ENCODE peak calls at places on chromosome 21, in six cellular contexts. One of them, this sample, is unnamed.
A peak's percentile ranks its signal among the peaks of the same experiment; 100 is the strongest.

GRCh38 chr21:45154511-45155508 is 80.4 kb downstream of the ADARB1 start:
- DNase-seq in fibroblast of the aortic adventitia: peak; percentile 30
- DNase-seq in pancreas: no peak
- DNase-seq in lower leg skin: peak; percentile 57
- DNase-seq in dorsolateral prefrontal cortex: no peak
- DNase-seq in ascending aorta: no peak
- DNase-seq in this sample: no peak

GRCh38 chr21:45868086-45868485 is 113.5 kb upstream of the COL6A1 start:
- DNase-seq in fibroblast of the aortic adventitia: no peak
- DNase-seq in pancreas: no peak
- DNase-seq in lower leg skin: no peak
- DNase-seq in dorsolateral prefrontal cortex: no peak
- DNase-seq in ascending aorta: no peak
- DNase-seq in this sample: no peak

GRCh38 chr21:45592626-45593134 is 50.4 kb upstream of the SLC19A1 start:
- DNase-seq in fibroblast of the aortic adventitia: no peak
- DNase-seq in pancreas: no peak
- DNase-seq in lower leg skin: no peak
- DNase-seq in dorsolateral prefrontal cortex: no peak
- DNase-seq in ascending aorta: no peak
- DNase-seq in this sample: no peak

GRCh38 chr21:28272272-28272992 is 720.2 kb downstream of the LTN1 start:
- DNase-seq in fibroblast of the aortic adventitia: peak; percentile 53
- DNase-seq in pancreas: no peak
- DNase-seq in lower leg skin: no peak
- DNase-seq in dorsolateral prefrontal cortex: no peak
- DNase-seq in ascending aorta: no peak
- DNase-seq in this sample: no peak

GRCh38 chr21:34039678-34040382 is 33.5 kb upstream of the MRPS6 start:
- DNase-seq in fibroblast of the aortic adventitia: peak; percentile 12
- DNase-seq in pancreas: no peak
- DNase-seq in lower leg skin: no peak
- DNase-seq in dorsolateral prefrontal cortex: no peak
- DNase-seq in ascending aorta: no peak
- DNase-seq in this sample: peak; percentile 47

GRCh38 chr21:39712976-39713375 is 32.0 kb upstream of the IGSF5 start:
- DNase-seq in fibroblast of the aortic adventitia: no peak
- DNase-seq in pancreas: no peak
- DNase-seq in lower leg skin: peak; percentile 52
- DNase-seq in dorsolateral prefrontal cortex: no peak
- DNase-seq in ascending aorta: no peak
- DNase-seq in this sample: no peak

GRCh38 chr21:41703857-41704501 is 62.9 kb downstream of the RIPK4 start:
- DNase-seq in fibroblast of the aortic adventitia: no peak
- DNase-seq in pancreas: peak; percentile 71
- DNase-seq in lower leg skin: no peak
- DNase-seq in dorsolateral prefrontal cortex: no peak
- DNase-seq in ascending aorta: no peak
- DNase-seq in this sample: no peak

GRCh38 chr21:33036430-33037162 is 10.9 kb downstream of the OLIG2 start:
- DNase-seq in fibroblast of the aortic adventitia: peak; percentile 58
- DNase-seq in pancreas: no peak
- DNase-seq in lower leg skin: no peak
- DNase-seq in dorsolateral prefrontal cortex: no peak
- DNase-seq in ascending aorta: peak; percentile 14
- DNase-seq in this sample: peak; percentile 30

GRCh38 chr21:42191978-42192595 is 26.9 kb upstream of the ABCG1 start:
- DNase-seq in fibroblast of the aortic adventitia: no peak
- DNase-seq in pancreas: no peak
- DNase-seq in lower leg skin: no peak
- DNase-seq in dorsolateral prefrontal cortex: no peak
- DNase-seq in ascending aorta: no peak
- DNase-seq in this sample: no peak

GRCh38 chr21:29521872-29522271 is 223.2 kb downstream of the BACH1 start:
- DNase-seq in fibroblast of the aortic adventitia: no peak
- DNase-seq in pancreas: no peak
- DNase-seq in lower leg skin: no peak
- DNase-seq in dorsolateral prefrontal cortex: no peak
- DNase-seq in ascending aorta: no peak
- DNase-seq in this sample: no peak

GRCh38 chr21:45715441-45715840 is 71.9 kb downstream of the PCBP3 start:
- DNase-seq in fibroblast of the aortic adventitia: no peak
- DNase-seq in pancreas: no peak
- DNase-seq in lower leg skin: no peak
- DNase-seq in dorsolateral prefrontal cortex: no peak
- DNase-seq in ascending aorta: no peak
- DNase-seq in this sample: no peak

GRCh38 chr21:46081022-46081861 is 16.7 kb upstream of the COL6A2 start:
- DNase-seq in fibroblast of the aortic adventitia: no peak
- DNase-seq in pancreas: no peak
- DNase-seq in lower leg skin: peak; percentile 85
- DNase-seq in dorsolateral prefrontal cortex: no peak
- DNase-seq in ascending aorta: no peak
- DNase-seq in this sample: no peak

GRCh38 chr21:46397993-46398392 is 60.7 kb upstream of the DIP2A start:
- DNase-seq in fibroblast of the aortic adventitia: no peak
- DNase-seq in pancreas: no peak
- DNase-seq in lower leg skin: no peak
- DNase-seq in dorsolateral prefrontal cortex: no peak
- DNase-seq in ascending aorta: no peak
- DNase-seq in this sample: no peak

GRCh38 chr21:26072891-26073615 is 97.5 kb downstream of the APP start:
- DNase-seq in fibroblast of the aortic adventitia: peak; percentile 32
- DNase-seq in pancreas: no peak
- DNase-seq in lower leg skin: no peak
- DNase-seq in dorsolateral prefrontal cortex: no peak
- DNase-seq in ascending aorta: no peak
- DNase-seq in this sample: no peak

GRCh38 chr21:32524010-32524719 is 61.2 kb downstream of the TCP10L start:
- DNase-seq in fibroblast of the aortic adventitia: peak; percentile 98
- DNase-seq in pancreas: no peak
- DNase-seq in lower leg skin: peak; percentile 87
- DNase-seq in dorsolateral prefrontal cortex: no peak
- DNase-seq in ascending aorta: no peak
- DNase-seq in this sample: no peak

GRCh38 chr21:29318354-29318753 is 19.6 kb downstream of the BACH1 start:
- DNase-seq in fibroblast of the aortic adventitia: peak; percentile 34
- DNase-seq in pancreas: no peak
- DNase-seq in lower leg skin: no peak
- DNase-seq in dorsolateral prefrontal cortex: no peak
- DNase-seq in ascending aorta: no peak
- DNase-seq in this sample: no peak

GRCh38 chr21:27831177-27831576 is 864.3 kb upstream of the ADAMTS5 start:
- DNase-seq in fibroblast of the aortic adventitia: no peak
- DNase-seq in pancreas: no peak
- DNase-seq in lower leg skin: no peak
- DNase-seq in dorsolateral prefrontal cortex: no peak
- DNase-seq in ascending aorta: no peak
- DNase-seq in this sample: no peak

GRCh38 chr21:17461582-17461981 is 51.3 kb upstream of the CXADR start:
- DNase-seq in fibroblast of the aortic adventitia: no peak
- DNase-seq in pancreas: no peak
- DNase-seq in lower leg skin: no peak
- DNase-seq in dorsolateral prefrontal cortex: no peak
- DNase-seq in ascending aorta: no peak
- DNase-seq in this sample: no peak

GRCh38 chr21:23534833-23535232 is 2072.4 kb downstream of the MRPL39 start:
- DNase-seq in fibroblast of the aortic adventitia: no peak
- DNase-seq in pancreas: no peak
- DNase-seq in lower leg skin: no peak
- DNase-seq in dorsolateral prefrontal cortex: no peak
- DNase-seq in ascending aorta: no peak
- DNase-seq in this sample: no peak

GRCh38 chr21:25895565-25896205 is 160.9 kb downstream of the GABPA start:
- DNase-seq in fibroblast of the aortic adventitia: peak; percentile 54
- DNase-seq in pancreas: no peak
- DNase-seq in lower leg skin: no peak
- DNase-seq in dorsolateral prefrontal cortex: no peak
- DNase-seq in ascending aorta: no peak
- DNase-seq in this sample: peak; percentile 46

GRCh38 chr21:34158866-34159616 is 85.7 kb downstream of the MRPS6 start:
- DNase-seq in fibroblast of the aortic adventitia: no peak
- DNase-seq in pancreas: no peak
- DNase-seq in lower leg skin: no peak
- DNase-seq in dorsolateral prefrontal cortex: no peak
- DNase-seq in ascending aorta: no peak
- DNase-seq in this sample: no peak

GRCh38 chr21:46117586-46118304 is 19.8 kb downstream of the COL6A2 start:
- DNase-seq in fibroblast of the aortic adventitia: no peak
- DNase-seq in pancreas: peak; percentile 8
- DNase-seq in lower leg skin: peak; percentile 80
- DNase-seq in dorsolateral prefrontal cortex: peak; percentile 1
- DNase-seq in ascending aorta: peak; percentile 5
- DNase-seq in this sample: no peak

GRCh38 chr21:26470361-26471115 is 102.5 kb downstream of the CYYR1 start:
- DNase-seq in fibroblast of the aortic adventitia: no peak
- DNase-seq in pancreas: no peak
- DNase-seq in lower leg skin: no peak
- DNase-seq in dorsolateral prefrontal cortex: no peak
- DNase-seq in ascending aorta: no peak
- DNase-seq in this sample: no peak

GRCh38 chr21:38334866-38335265 is 78.1 kb downstream of the KCNJ15 start:
- DNase-seq in fibroblast of the aortic adventitia: no peak
- DNase-seq in pancreas: no peak
- DNase-seq in lower leg skin: peak; percentile 46
- DNase-seq in dorsolateral prefrontal cortex: no peak
- DNase-seq in ascending aorta: no peak
- DNase-seq in this sample: no peak

GRCh38 chr21:38329176-38329575 is 72.4 kb downstream of the KCNJ15 start:
- DNase-seq in fibroblast of the aortic adventitia: no peak
- DNase-seq in pancreas: no peak
- DNase-seq in lower leg skin: peak; percentile 18
- DNase-seq in dorsolateral prefrontal cortex: no peak
- DNase-seq in ascending aorta: no peak
- DNase-seq in this sample: no peak

GRCh38 chr21:38330671-38331070 is 73.9 kb downstream of the KCNJ15 start:
- DNase-seq in fibroblast of the aortic adventitia: no peak
- DNase-seq in pancreas: no peak
- DNase-seq in lower leg skin: peak; percentile 10
- DNase-seq in dorsolateral prefrontal cortex: no peak
- DNase-seq in ascending aorta: no peak
- DNase-seq in this sample: no peak

GRCh38 chr21:38337793-38338192 is 81.0 kb downstream of the KCNJ15 start:
- DNase-seq in fibroblast of the aortic adventitia: no peak
- DNase-seq in pancreas: no peak
- DNase-seq in lower leg skin: peak; percentile 64
- DNase-seq in dorsolateral prefrontal cortex: no peak
- DNase-seq in ascending aorta: no peak
- DNase-seq in this sample: no peak

GRCh38 chr21:38333290-38334272 is 76.8 kb downstream of the KCNJ15 start:
- DNase-seq in fibroblast of the aortic adventitia: peak; percentile 44
- DNase-seq in pancreas: no peak
- DNase-seq in lower leg skin: peak; percentile 52
- DNase-seq in dorsolateral prefrontal cortex: no peak
- DNase-seq in ascending aorta: no peak
- DNase-seq in this sample: peak; percentile 20
- TF ChIP-seq CTCF in fibroblast of the aortic adventitia: peak; percentile 42
- TF ChIP-seq CTCF in pancreas: no peak
- TF ChIP-seq CTCF in lower leg skin: no peak
- TF ChIP-seq CTCF in dorsolateral prefrontal cortex: no peak
- TF ChIP-seq CTCF in ascending aorta: no peak
- TF ChIP-seq CTCF in this sample: peak; percentile 23

DNA sequence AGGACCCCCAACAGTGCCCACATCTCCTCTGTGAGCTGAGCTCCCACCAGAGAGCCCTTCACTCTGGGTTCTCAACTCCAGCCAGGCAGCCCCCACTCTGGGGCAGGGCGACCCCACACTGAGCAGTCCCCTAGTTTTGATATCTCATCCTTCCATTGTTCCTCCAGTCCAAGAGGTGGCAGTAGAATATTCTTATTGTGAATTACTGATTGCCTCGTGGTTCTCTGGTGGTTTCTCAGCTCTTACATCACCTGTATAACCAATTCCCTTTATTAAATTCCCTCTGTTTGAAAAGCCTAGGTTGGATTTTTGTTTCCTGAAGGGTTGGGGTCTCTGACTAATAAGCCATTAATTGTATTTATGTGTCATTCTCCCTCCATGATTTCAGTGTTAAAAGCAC is 407.5 kb downstream of the SETD4 start:
- DNase-seq in fibroblast of the aortic adventitia: no peak
- DNase-seq in pancreas: no peak
- DNase-seq in lower leg skin: no peak
- DNase-seq in dorsolateral prefrontal cortex: no peak
- DNase-seq in ascending aorta: no peak
- DNase-seq in this sample: no peak
- H3K4me3 ChIP-seq in fibroblast of the aortic adventitia: no peak overlapping the region
- H3K4me3 ChIP-seq in pancreas: no peak overlapping the region
- H3K4me3 ChIP-seq in lower leg skin: no peak overlapping the region
- H3K4me3 ChIP-seq in dorsolateral prefrontal cortex: no peak overlapping the region
- H3K4me3 ChIP-seq in ascending aorta: no peak overlapping the region
- H3K4me3 ChIP-seq in this sample: no peak overlapping the region

DNA sequence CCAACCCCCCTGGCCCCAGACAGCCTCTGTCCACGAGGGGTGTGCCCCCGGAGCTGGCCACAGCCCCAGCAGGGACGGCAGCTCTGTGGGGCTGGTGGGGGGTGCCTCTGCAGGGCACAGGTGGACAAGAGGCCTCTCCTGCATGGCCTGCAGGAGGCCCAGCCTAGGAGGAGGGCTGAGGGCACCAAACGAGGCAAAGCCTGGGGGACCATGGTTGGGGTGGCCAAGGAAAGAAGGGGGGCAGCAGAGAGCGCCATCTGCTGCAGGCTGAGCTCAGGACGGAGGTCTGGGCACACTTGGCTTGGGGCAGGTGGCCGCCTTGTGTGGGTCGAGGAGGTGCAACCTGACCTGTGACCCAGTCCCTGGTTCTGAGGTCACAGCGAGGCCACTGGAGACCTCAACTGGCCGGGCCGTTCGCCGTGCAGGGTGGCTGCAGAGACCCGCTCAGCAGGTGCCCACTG is 27.3 kb downstream of the RRP1 start:
- DNase-seq in fibroblast of the aortic adventitia: no peak
- DNase-seq in pancreas: no peak
- DNase-seq in lower leg skin: no peak
- DNase-seq in dorsolateral prefrontal cortex: no peak
- DNase-seq in ascending aorta: no peak
- DNase-seq in this sample: no peak
- TF ChIP-seq CTCF in fibroblast of the aortic adventitia: no peak
- TF ChIP-seq CTCF in pancreas: no peak
- TF ChIP-seq CTCF in lower leg skin: no peak
- TF ChIP-seq CTCF in dorsolateral prefrontal cortex: no peak
- TF ChIP-seq CTCF in ascending aorta: no peak
- TF ChIP-seq CTCF in this sample: no peak

GRCh38 chr21:16426936-16427335 is 697.2 kb downstream of the USP25 start:
- DNase-seq in fibroblast of the aortic adventitia: peak; percentile 43
- DNase-seq in pancreas: no peak
- DNase-seq in lower leg skin: no peak
- DNase-seq in dorsolateral prefrontal cortex: no peak
- DNase-seq in ascending aorta: no peak
- DNase-seq in this sample: no peak

GRCh38 chr21:16422702-16423101 is 692.9 kb downstream of the USP25 start:
- DNase-seq in fibroblast of the aortic adventitia: peak; percentile 68
- DNase-seq in pancreas: no peak
- DNase-seq in lower leg skin: no peak
- DNase-seq in dorsolateral prefrontal cortex: no peak
- DNase-seq in ascending aorta: no peak
- DNase-seq in this sample: no peak

GRCh38 chr21:16424331-16424749 is 694.6 kb downstream of the USP25 start:
- DNase-seq in fibroblast of the aortic adventitia: peak; percentile 74
- DNase-seq in pancreas: no peak
- DNase-seq in lower leg skin: no peak
- DNase-seq in dorsolateral prefrontal cortex: no peak
- DNase-seq in ascending aorta: no peak
- DNase-seq in this sample: no peak

GRCh38 chr21:16425297-16425696 is 695.5 kb downstream of the USP25 start:
- DNase-seq in fibroblast of the aortic adventitia: peak; percentile 2
- DNase-seq in pancreas: no peak
- DNase-seq in lower leg skin: no peak
- DNase-seq in dorsolateral prefrontal cortex: no peak
- DNase-seq in ascending aorta: no peak
- DNase-seq in this sample: no peak

GRCh38 chr21:16423921-16424320 is 694.1 kb downstream of the USP25 start:
- DNase-seq in fibroblast of the aortic adventitia: peak; percentile 51
- DNase-seq in pancreas: no peak
- DNase-seq in lower leg skin: no peak
- DNase-seq in dorsolateral prefrontal cortex: no peak
- DNase-seq in ascending aorta: no peak
- DNase-seq in this sample: no peak
- H3K4me3 ChIP-seq in fibroblast of the aortic adventitia: peak overlapping the region; percentile 41
- H3K4me3 ChIP-seq in pancreas: no peak overlapping the region
- H3K4me3 ChIP-seq in lower leg skin: no peak overlapping the region
- H3K4me3 ChIP-seq in dorsolateral prefrontal cortex: peak overlapping the region; percentile 61
- H3K4me3 ChIP-seq in ascending aorta: peak overlapping the region; percentile 42
- H3K4me3 ChIP-seq in this sample: no peak overlapping the region